ENCODE peak calls at places on chromosomes 11 and 22, in five cellular contexts. U, E, T, F and Z are unnamed samples. For H3K4me1, the result is how much of the 10 kb centered on the place peaks cover.

GRCh38 chr11:122478986-122479385 is 176.5 kb upstream of the UBASH3B start:
- DNase-seq in E (no peak), F (no peak), T (no peak), U (no peak), Z (no peak)

GRCh38 chr11:130489716-130490115 is 41.3 kb downstream of the ADAMTS15 start:
- DNase-seq in U (no peak), T (no peak), E (no peak), F (no peak), Z (no peak)

GRCh38 chr11:113016905-113017304 is 55.7 kb downstream of the NCAM1 start:
- DNase-seq in U (no peak), T (no peak), F (no peak), E (no peak), Z (no peak)

GRCh38 chr11:123093686-123094085 is 31.8 kb upstream of the HSPA8 start:
- DNase-seq in T (no peak), U (no peak), F (no peak), E (no peak), Z (no peak)

GRCh38 chr11:130522284-130522961 is 74.0 kb downstream of the ADAMTS15 start:
- DNase-seq in F (peak), E (no peak), T (peak), U (no peak), Z (peak)

GRCh38 chr11:61834278-61835004 is 6.3 kb downstream of the FADS2 start:
- DNase-seq in T (peak), F (peak), E (peak), U (peak), Z (no peak)

GRCh38 chr11:94511932-94512781 is at the start of gene C11orf97:
- DNase-seq in T (peak), E (peak), U (peak), F (peak), Z (peak)

GRCh38 chr11:57410287-57410686 is 16.6 kb downstream of the SLC43A3 start:
- DNase-seq in E (no peak), F (no peak), U (no peak), T (peak), Z (no peak)

GRCh38 chr11:133719532-133720235 is 125.6 kb downstream of the SPATA19 start:
- DNase-seq in E (no peak), T (no peak), U (no peak), F (no peak), Z (no peak)

GRCh38 chr11:117875397-117876048 is 935 bp downstream of the FXYD6 start:
- DNase-seq in U (no peak), T (no peak), F (no peak), E (peak), Z (no peak)

GRCh38 chr11:84420261-84420660 is 1134.1 kb upstream of the CCDC90B start:
- DNase-seq in E (no peak), F (no peak), T (no peak), U (no peak), Z (no peak)

GRCh38 chr11:128670631-128671030 is 23.2 kb upstream of the FLI1 start:
- DNase-seq in T (no peak), U (no peak), F (no peak), E (no peak), Z (no peak)

GRCh38 chr22:44753189-44754042 is 1.0 kb downstream of the ARHGAP8 start:
- DNase-seq in F (no peak), T (peak), E (no peak), U (no peak), Z (no peak)

GRCh38 chr22:44842417-44842816 is 90.0 kb downstream of the ARHGAP8 start:
- DNase-seq in U (no peak), T (no peak), F (no peak), E (no peak), Z (no peak)

GRCh38 chr11:22634897-22635629 is 9.4 kb upstream of the FANCF start:
- DNase-seq in T (peak), U (no peak), E (no peak), F (no peak), Z (no peak)

GRCh38 chr11:94516725-94517124 is 4.5 kb downstream of the C11orf97 start:
- DNase-seq in T (no peak), F (no peak), U (no peak), E (no peak), Z (no peak)

GRCh38 chr11:117663826-117664225 is 133.2 kb downstream of the DSCAML1 start:
- DNase-seq in U (no peak), T (no peak), E (no peak), F (no peak), Z (no peak)

GRCh38 chr11:127919206-127920000 is 668.0 kb downstream of the ETS1 start:
- DNase-seq in U (no peak), T (peak), E (no peak), F (no peak), Z (no peak)

GRCh38 chr22:42261266-42261665 is 9.2 kb downstream of the TCF20 start:
- DNase-seq in E (no peak), F (no peak), U (no peak), T (peak), Z (no peak)

GRCh38 chr11:80505771-80506170 is 1064.9 kb upstream of the TENM4 start:
- DNase-seq in F (no peak), T (no peak), E (no peak), U (no peak), Z (no peak)

GRCh38 chr11:77660947-77661346 is 23.4 kb upstream of the CLNS1A start:
- DNase-seq in T (no peak), U (no peak), F (no peak), E (no peak), Z (no peak)

GRCh38 chr11:111450480-111451320 is 61.5 kb downstream of the BTG4 start:
- DNase-seq in E (no peak), U (no peak), T (peak), F (no peak), Z (no peak)

GRCh38 chr11:66283461-66284105 is 5.4 kb downstream of the YIF1A start:
- DNase-seq in U (no peak), E (no peak), F (peak), T (no peak), Z (no peak)

GRCh38 chr11:17550455-17551346 is 3.6 kb downstream of the OTOG start:
- DNase-seq in U (no peak), F (no peak), T (no peak), E (no peak), Z (no peak)

GRCh38 chr11:19963697-19964340 is 196.5 kb downstream of the DBX1 start:
- DNase-seq in E (no peak), F (no peak), U (no peak), T (no peak), Z (no peak)

GRCh38 chr11:43021466-43021865 is 290.3 kb upstream of the API5 start:
- DNase-seq in E (no peak), F (no peak), T (no peak), U (no peak), Z (no peak)

GRCh38 chr11:44525473-44526252 is 39.8 kb upstream of the CD82 start:
- DNase-seq in T (no peak), F (no peak), U (no peak), E (no peak), Z (no peak)
- H3K4me3 ChIP-seq in T (no peak), F (no peak), U (no peak), E (no peak), Z (no peak)

GRCh38 chr11:34356918-34357645 is 728 bp downstream of the ABTB2 start:
- DNase-seq in U (peak), E (peak), T (peak), F (peak), Z (peak)
- H3K27ac ChIP-seq in U (no peak), E (no peak), T (no peak), F (peak), Z (peak)

GRCh38 chr11:73189315-73189714 is 28.8 kb upstream of the P2RY2 start:
- DNase-seq in F (no peak), T (no peak), E (no peak), U (no peak), Z (peak)

GRCh38 chr11:73189723-73190556 is 28.1 kb upstream of the P2RY2 start:
- DNase-seq in U (no peak), F (no peak), E (no peak), T (no peak), Z (no peak)

GRCh38 chr11:73192272-73192671 is 25.8 kb upstream of the P2RY2 start:
- DNase-seq in F (no peak), U (no peak), E (no peak), T (no peak), Z (peak)

GRCh38 chr11:73191151-73191550 is 26.9 kb upstream of the P2RY2 start:
- DNase-seq in U (no peak), T (no peak), F (no peak), E (no peak), Z (no peak)

DNA sequence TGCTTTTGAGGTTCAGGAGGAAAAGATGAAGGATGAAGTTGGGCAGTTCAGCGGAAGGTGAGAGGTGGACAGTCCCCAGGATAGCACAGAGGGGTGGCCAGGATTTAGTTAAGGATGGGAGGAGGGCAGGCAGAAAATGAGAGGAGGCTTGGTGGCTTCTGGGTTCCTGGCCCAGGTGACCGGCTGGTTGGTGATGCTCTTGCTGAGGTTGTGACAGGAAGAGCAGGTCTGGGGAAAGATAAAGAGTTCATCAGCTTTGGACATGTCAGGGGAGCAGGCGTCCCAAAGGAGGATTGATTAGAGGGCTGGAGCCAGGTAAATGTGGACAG is 27.6 kb upstream of the P2RY2 start:
- DNase-seq in T (no peak), E (no peak), F (no peak), U (no peak), Z (no peak)
- H3K4me1 ChIP-seq in T (under half), E (under half), F (under half), U (under half), Z (under half)

GRCh38 chr22:18110194-18110943 is at the start of gene TUBA8:
- DNase-seq in F (peak), E (peak), T (peak), U (no peak), Z (no peak)

GRCh38 chr22:18108187-18108586 is 2.4 kb upstream of the TUBA8 start:
- DNase-seq in T (no peak), U (no peak), E (no peak), F (no peak), Z (no peak)

GRCh38 chr22:18111759-18112330 is 1.2 kb downstream of the TUBA8 start:
- DNase-seq in T (no peak), E (no peak), F (no peak), U (no peak), Z (no peak)

GRCh38 chr22:18110944-18111758 is 542 bp downstream of the TUBA8 start:
- DNase-seq in U (no peak), E (no peak), T (no peak), F (no peak), Z (no peak)

DNA sequence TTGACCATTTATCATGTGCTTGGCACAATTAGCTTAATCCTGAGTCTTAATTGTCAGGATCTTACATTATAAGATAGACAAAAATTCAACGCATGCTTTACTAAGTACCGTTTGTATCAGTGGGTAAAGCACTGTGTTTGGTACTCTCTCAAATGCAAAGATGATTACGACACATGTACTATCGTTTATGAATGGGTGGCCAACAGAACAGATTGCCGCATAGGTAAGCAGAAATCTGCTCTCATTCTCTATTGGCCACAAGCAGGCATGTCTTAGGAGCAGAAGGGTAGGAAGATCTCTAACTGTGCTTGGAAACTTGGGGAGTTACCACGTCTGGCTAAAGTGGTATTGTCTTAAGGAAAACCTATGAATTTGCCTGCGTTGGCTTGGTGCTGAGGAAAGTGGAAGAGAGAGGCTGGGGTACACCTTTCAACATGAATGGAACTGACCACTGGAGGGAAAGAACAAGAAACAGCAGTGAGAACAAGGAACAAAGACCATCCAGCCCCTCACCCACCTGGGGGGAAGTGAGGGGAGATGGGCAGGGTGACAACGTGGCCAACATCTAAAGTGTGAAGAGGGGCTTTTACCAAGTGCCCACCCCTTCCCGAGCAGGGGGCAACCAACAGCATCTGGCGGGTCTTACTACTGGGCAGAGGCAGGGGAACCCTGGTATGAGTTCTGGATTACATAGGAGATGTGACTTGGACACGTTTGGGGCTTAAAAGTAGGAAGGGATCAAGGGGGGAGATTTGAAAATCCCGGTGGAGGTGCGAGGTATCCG is 1.0 kb upstream of the TUBA8 start:
- DNase-seq in U (no peak), T (no peak), E (no peak), F (no peak), Z (no peak)
- H3K4me3 ChIP-seq in U (no peak), T (no peak), E (peak), F (no peak), Z (peak)

GRCh38 chr22:33923033-33923432 is 2.8 kb upstream of the LARGE1 start:
- DNase-seq in U (no peak), E (no peak), F (no peak), T (peak), Z (no peak)

GRCh38 chr22:33922268-33922667 is 2.0 kb upstream of the LARGE1 start:
- DNase-seq in T (peak), E (peak), F (no peak), U (no peak), Z (no peak)

GRCh38 chr22:33921576-33922181 is 1.4 kb upstream of the LARGE1 start:
- DNase-seq in T (peak), F (peak), U (no peak), E (peak), Z (peak)

GRCh38 chr22:33919591-33920501 is at the start of gene LARGE1:
- DNase-seq in F (peak), E (peak), U (no peak), T (peak), Z (peak)

GRCh38 chr22:33920927-33921575 is 775 bp upstream of the LARGE1 start:
- DNase-seq in T (peak), F (peak), U (peak), E (peak), Z (peak)
- H3K27ac ChIP-seq in T (peak), F (peak), U (no peak), E (no peak), Z (peak)

DNA sequence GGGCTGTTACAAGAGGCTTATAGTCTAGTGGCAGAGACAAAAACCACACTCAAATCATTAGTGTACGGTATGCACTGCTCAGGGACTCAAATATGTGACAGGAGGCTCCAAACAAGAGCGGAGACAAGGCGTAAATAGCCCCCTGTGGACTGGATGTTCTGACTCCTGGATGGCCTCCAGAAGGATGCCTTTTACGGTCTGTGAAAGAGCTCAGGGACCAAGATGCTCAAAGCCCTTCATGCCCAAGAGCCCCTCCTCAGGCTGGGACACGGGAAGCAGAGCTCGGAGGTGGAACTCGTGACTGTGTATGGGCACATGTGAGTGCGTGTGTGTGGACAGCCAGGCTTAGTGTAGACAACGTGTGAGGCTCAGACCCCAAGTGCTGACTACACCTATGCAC is 9.7 kb downstream of the PPM1F start:
- DNase-seq in U (no peak), F (no peak), E (no peak), T (no peak), Z (no peak)
- H3K4me1 ChIP-seq in U (under half), F (half or more), E (under half), T (under half), Z (half or more)

GRCh38 chr22:46056169-46057041 is 79.4 kb upstream of the WNT7B start:
- DNase-seq in T (no peak), F (no peak), E (no peak), U (no peak), Z (peak)
- H3K4me3 ChIP-seq in T (no peak), F (no peak), E (no peak), U (no peak), Z (peak)

GRCh38 chr22:48618326-48618725 is 1209.3 kb downstream of the BRD1 start:
- DNase-seq in E (no peak), F (no peak), T (no peak), U (no peak), Z (no peak)
- H3K27ac ChIP-seq in E (no peak), F (no peak), T (no peak), U (no peak), Z (no peak)

DNA sequence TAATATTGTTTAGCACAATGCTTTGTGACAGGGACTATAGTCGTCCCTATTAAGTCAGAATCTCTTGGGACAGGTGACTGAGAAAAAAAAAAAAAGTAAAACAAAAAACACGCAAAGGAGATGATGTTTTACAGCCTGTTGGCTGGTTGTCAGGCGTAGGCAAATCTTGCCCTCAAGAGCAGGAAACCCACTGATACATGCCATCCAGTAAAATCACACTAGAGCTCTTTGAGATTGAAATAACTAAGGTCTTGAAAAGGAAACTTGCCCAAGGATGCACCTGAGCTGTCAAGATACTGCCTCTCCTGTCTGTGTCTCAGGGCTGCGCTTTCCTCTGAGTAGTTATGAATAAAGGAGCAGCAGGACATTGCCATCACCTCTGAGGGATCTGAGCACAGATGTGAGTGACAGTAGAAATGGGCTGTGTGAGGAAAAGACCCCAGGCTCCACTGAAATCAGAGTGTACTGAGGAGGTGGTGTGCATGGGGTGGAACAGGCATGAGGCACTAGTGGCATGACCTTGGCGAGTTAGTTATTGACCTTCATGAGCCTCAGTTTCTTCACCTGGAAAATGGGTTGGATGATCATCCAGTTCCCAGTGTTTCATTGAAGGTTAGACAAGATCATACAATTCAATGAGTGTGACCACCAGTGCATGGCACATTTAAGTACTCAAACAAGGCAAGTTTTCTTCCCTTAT is 23.3 kb downstream of the MICAL2 start:
- DNase-seq in T (no peak), E (no peak), U (no peak), F (no peak), Z (no peak)
- H3K4me1 ChIP-seq in T (under half), E (under half), U (under half), F (under half), Z (half or more)